ENCODE peak calls at places on chromosome 1, in eight cellular contexts. P, A, J, I, R, M, V and C are unnamed samples.

GRCh38 chr1:20729155-20729931 is 3.2 kb downstream of the SH2D5 start:
- DNase-seq in P (no peak), A (no peak), J (no peak), I (no peak), R (no peak), M (no peak), V (no peak), C (no peak)

GRCh38 chr1:96545935-96546656 is 175.5 kb upstream of the PTBP2 start:
- DNase-seq in P (no peak), A (no peak), J (no peak), I (no peak), R (no peak), M (no peak), V (no peak), C (no peak)

GRCh38 chr1:70459502-70460225 is 48.6 kb downstream of the CTH start:
- DNase-seq in P (peak; percentile 40), A (peak; percentile 4), J (peak; percentile 71), I (no peak), R (peak; percentile 28), M (peak; percentile 17), V (no peak), C (peak; percentile 52)

GRCh38 chr1:226662704-226663326 is 76.3 kb downstream of the ITPKB start:
- DNase-seq in P (peak; percentile 90), A (peak; percentile 46), J (peak; percentile 95), I (no peak), R (peak; percentile 97), M (peak; percentile 82), V (peak; percentile 98), C (peak; percentile 88)

GRCh38 chr1:245336149-245336983 is 181.6 kb downstream of the KIF26B start:
- DNase-seq in P (no peak), A (no peak), J (peak; percentile 54), I (no peak), R (no peak), M (no peak), V (no peak), C (peak; percentile 5)

GRCh38 chr1:94876362-94876761 is 50.5 kb downstream of the CNN3 start:
- DNase-seq in P (peak; percentile 69), A (no peak), J (peak; percentile 73), I (no peak), R (no peak), M (no peak), V (no peak), C (no peak)

GRCh38 chr1:156073740-156074139 is 8.5 kb downstream of the MEX3A start:
- DNase-seq in P (no peak), A (no peak), J (no peak), I (peak; percentile 94), R (no peak), M (no peak), V (no peak), C (no peak)

GRCh38 chr1:209412036-209412435 is 171.5 kb upstream of the CAMK1G start:
- DNase-seq in P (no peak), A (no peak), J (peak; percentile 62), I (no peak), R (no peak), M (no peak), V (no peak), C (no peak)

GRCh38 chr1:53603431-53603830 is 135.5 kb downstream of the GLIS1 start:
- DNase-seq in P (no peak), A (no peak), J (no peak), I (no peak), R (no peak), M (no peak), V (no peak), C (no peak)

GRCh38 chr1:205325334-205325884 is 3.9 kb upstream of the NUAK2 start:
- DNase-seq in P (peak; percentile 93), A (peak; percentile 63), J (peak; percentile 73), I (peak; percentile 81), R (peak; percentile 82), M (peak; percentile 81), V (peak; percentile 67), C (no peak)

GRCh38 chr1:89464008-89464407 is 60.6 kb upstream of the LRRC8B start:
- DNase-seq in P (peak; percentile 64), A (no peak), J (peak; percentile 82), I (no peak), R (no peak), M (no peak), V (peak; percentile 67), C (no peak)

GRCh38 chr1:154788886-154789285 is 81.2 kb downstream of the KCNN3 start:
- DNase-seq in P (no peak), A (no peak), J (no peak), I (no peak), R (no peak), M (no peak), V (no peak), C (no peak)

GRCh38 chr1:119747451-119747850 is 21.3 kb downstream of the HMGCS2 start:
- DNase-seq in P (no peak), A (no peak), J (peak; percentile 65), I (peak; percentile 67), R (no peak), M (no peak), V (no peak), C (no peak)

GRCh38 chr1:62229932-62230331 is 35.3 kb downstream of the L1TD1 start:
- DNase-seq in P (no peak), A (no peak), J (no peak), I (no peak), R (no peak), M (no peak), V (no peak), C (no peak)

GRCh38 chr1:96187027-96187426 is 534.6 kb upstream of the PTBP2 start:
- DNase-seq in P (no peak), A (no peak), J (no peak), I (no peak), R (no peak), M (no peak), V (no peak), C (no peak)

GRCh38 chr1:46343351-46343695 is 2.7 kb downstream of the NSUN4 start:
- DNase-seq in P (no peak), A (no peak), J (no peak), I (no peak), R (no peak), M (no peak), V (no peak), C (no peak)

GRCh38 chr1:111989531-111990025 is at the start of gene KCND3:
- DNase-seq in P (no peak), A (no peak), J (peak; percentile 18), I (peak; percentile 77), R (peak; percentile 4), M (peak; percentile 58), V (peak; percentile 17), C (no peak)

GRCh38 chr1:18701183-18701582 is 70.5 kb downstream of the PAX7 start:
- DNase-seq in P (no peak), A (no peak), J (no peak), I (no peak), R (no peak), M (no peak), V (no peak), C (no peak)

GRCh38 chr1:18700530-18700929 is 69.9 kb downstream of the PAX7 start:
- DNase-seq in P (no peak), A (no peak), J (no peak), I (no peak), R (no peak), M (no peak), V (no peak), C (no peak)

GRCh38 chr1:18707696-18708257 is 77.1 kb downstream of the PAX7 start:
- DNase-seq in P (no peak), A (no peak), J (no peak), I (peak; percentile 70), R (no peak), M (no peak), V (no peak), C (no peak)

GRCh38 chr1:18705811-18706210 is 75.2 kb downstream of the PAX7 start:
- DNase-seq in P (no peak), A (no peak), J (no peak), I (no peak), R (no peak), M (no peak), V (peak; percentile 20), C (no peak)

DNA sequence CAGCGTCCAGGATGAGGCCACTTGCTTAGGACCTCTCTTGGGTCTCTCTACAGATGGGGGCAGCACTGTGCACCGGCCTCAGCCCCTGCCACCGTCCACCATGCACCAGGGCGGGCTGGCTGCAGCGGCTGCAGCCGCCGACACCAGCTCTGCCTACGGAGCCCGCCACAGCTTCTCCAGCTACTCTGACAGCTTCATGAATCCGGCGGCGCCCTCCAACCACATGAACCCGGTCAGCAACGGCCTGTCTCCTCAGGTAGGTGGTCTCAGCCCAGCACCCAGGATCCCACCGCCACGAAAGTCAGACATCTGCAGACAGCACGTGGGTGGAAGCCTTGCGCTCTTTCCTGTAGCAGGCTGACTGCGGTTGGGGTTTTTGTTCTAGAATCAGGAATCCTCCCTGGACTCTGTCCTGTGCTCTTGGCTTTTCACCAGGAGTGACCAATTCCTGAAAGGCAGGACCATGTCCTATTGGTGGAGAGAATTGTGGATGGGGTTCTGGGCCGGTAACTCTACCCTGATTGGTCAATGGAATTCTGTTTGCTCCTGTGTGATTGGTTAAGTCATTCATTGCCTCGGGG is 72.5 kb downstream of the PAX7 start:
- DNase-seq in P (no peak), A (peak; percentile 32), J (peak; percentile 50), I (peak; percentile 80), R (no peak), M (no peak), V (no peak), C (no peak)
- TF ChIP-seq EZH2 in P (no peak), A (no peak), J (no peak), I (peak; percentile 52), R (no peak), M (no peak), V (no peak), C (no peak)

DNA sequence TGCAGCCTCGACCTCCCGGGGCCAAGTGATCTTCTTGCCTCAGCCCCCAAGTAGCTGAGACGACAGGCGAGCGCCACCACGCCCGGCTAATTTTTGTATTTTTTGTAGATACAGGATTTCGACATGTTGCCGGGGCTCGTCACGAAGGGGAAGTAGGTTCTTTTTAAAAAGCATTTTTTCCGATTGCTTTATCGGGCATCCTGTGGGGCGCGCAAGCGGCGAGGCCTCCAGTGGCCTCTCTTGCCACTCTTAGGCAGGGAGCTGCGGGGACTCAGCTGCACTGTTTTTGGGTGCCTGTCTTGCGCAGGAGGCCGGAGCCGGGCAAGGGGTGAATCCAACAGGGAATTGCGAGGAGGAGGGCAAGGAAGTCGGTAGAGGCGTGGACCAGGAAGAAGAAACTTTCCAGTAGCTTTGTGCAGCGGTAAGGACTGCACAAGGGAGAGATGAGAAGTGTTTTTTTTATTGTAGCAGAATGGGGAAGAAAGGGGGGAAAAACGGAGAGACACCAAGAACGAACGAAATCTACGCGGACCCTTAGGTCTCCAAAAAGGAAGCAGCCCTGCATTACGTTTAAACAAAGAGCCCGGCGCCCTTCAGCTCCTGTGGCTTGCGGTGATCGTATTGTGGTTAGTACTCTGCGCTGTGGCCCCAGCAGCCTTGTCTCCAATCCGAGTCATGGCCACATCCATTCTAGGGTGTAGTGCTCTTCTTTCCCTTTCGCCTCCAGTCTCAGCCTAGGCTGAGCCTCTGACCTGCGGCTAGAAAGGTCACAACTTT is 164.8 kb downstream of the PPIAL4G start:
- DNase-seq in P (no peak), A (no peak), J (no peak), I (peak; percentile 17), R (no peak), M (no peak), V (peak; percentile 84), C (no peak)
- TF ChIP-seq EZH2 in P (no peak), A (no peak), J (no peak), I (no peak), R (no peak), M (no peak), V (no peak), C (no peak)

GRCh38 chr1:45206808-45207624 is 611 bp upstream of the ZSWIM5 start:
- DNase-seq in P (no peak), A (no peak), J (no peak), I (no peak), R (no peak), M (no peak), V (no peak), C (no peak)
- TF ChIP-seq EZH2 in P (no peak), A (no peak), J (no peak), I (peak; percentile 36), R (no peak), M (no peak), V (no peak), C (peak; percentile 84)

GRCh38 chr1:180237850-180238476 is 7.9 kb downstream of the LHX4 start:
- DNase-seq in P (no peak), A (no peak), J (no peak), I (peak; percentile 27), R (no peak), M (no peak), V (no peak), C (no peak)
- TF ChIP-seq EZH2 in P (no peak), A (no peak), J (no peak), I (no peak), R (no peak), M (no peak), V (no peak), C (no peak)